ENCODE peak calls at places on chromosomes 3 and 15, in four cellular contexts. D is cardiac muscle cell, S is T-helper 9 cell, X is HT1080. K is an unnamed sample.

GRCh38 chr3:139380575-139380974 is 8.9 kb downstream of the COPB2 start:
- DNase-seq in X (no peak), D (no peak), S (no peak), K (no peak)

GRCh38 chr3:141057951-141058800 is 7.0 kb downstream of the SPSB4 start:
- DNase-seq in X (no peak), D (no peak), S (no peak), K (peak; percentile 69)

GRCh38 chr3:14301558-14301957 is 100.8 kb upstream of the SLC6A6 start:
- DNase-seq in S (no peak), X (no peak), D (no peak), K (no peak)

GRCh38 chr15:98923159-98923558 is 84.4 kb downstream of the PGPEP1L start:
- DNase-seq in D (no peak), S (no peak), X (no peak), K (no peak)

GRCh38 chr15:84991313-84991712 is 9.7 kb downstream of the PDE8A start:
- DNase-seq in S (no peak), X (no peak), D (no peak), K (no peak)

GRCh38 chr15:98150531-98150930 is 190.0 kb downstream of the ARRDC4 start:
- DNase-seq in D (no peak), X (no peak), S (no peak), K (no peak)

GRCh38 chr3:12719984-12720656 is 38.9 kb downstream of the TMEM40 start:
- DNase-seq in S (peak; percentile 49), D (peak; percentile 93), X (peak; percentile 63), K (peak; percentile 57)

GRCh38 chr3:177904661-177905060 is 631.6 kb upstream of the KCNMB2 start:
- DNase-seq in X (no peak), S (no peak), D (no peak), K (no peak)